ENCODE peak calls at places on chromosomes 3 and 15, in five cellular contexts. O, F, Q, H and A are unnamed samples.

GRCh38 chr3:103048371-103048722 is 613.5 kb downstream of the ZPLD1 start:
- DNase-seq in O (no peak), H (no peak), Q (no peak), F (no peak), A (no peak)

GRCh38 chr3:127020543-127020942 is 37.6 kb downstream of the PLXNA1 start:
- DNase-seq in F (no peak), H (no peak), Q (no peak), O (no peak), A (no peak)

GRCh38 chr15:42457445-42458442 is 33.2 kb downstream of the ZNF106 start:
- DNase-seq in H (no peak), O (peak; percentile 91), F (peak; percentile 66), Q (peak; percentile 92), A (peak; percentile 40)

GRCh38 chr3:70882104-70882503 is 569.7 kb upstream of the MDFIC2 start:
- DNase-seq in F (no peak), H (peak; percentile 25), Q (no peak), O (no peak), A (no peak)

GRCh38 chr3:185282696-185283373 is 29.0 kb upstream of the EHHADH start:
- DNase-seq in F (peak; percentile 99), O (peak; percentile 95), Q (peak; percentile 89), H (peak; percentile 98), A (peak; percentile 98)

GRCh38 chr15:94912760-94913159 is 681.4 kb downstream of the MCTP2 start:
- DNase-seq in Q (no peak), H (no peak), O (no peak), F (no peak), A (no peak)

GRCh38 chr3:189981668-189982067 is 139.0 kb downstream of the P3H2 start:
- DNase-seq in H (peak; percentile 90), O (no peak), F (no peak), Q (peak; percentile 89), A (no peak)

GRCh38 chr3:192174283-192174682 is 553.1 kb downstream of the FGF12 start:
- DNase-seq in F (no peak), H (no peak), Q (no peak), O (no peak), A (no peak)

GRCh38 chr15:60649845-60650548 is 171.1 kb upstream of the ICE2 start:
- DNase-seq in F (no peak), Q (no peak), H (no peak), O (no peak), A (no peak)

GRCh38 chr3:193948459-193948858 is 187.5 kb upstream of the HES1 start:
- DNase-seq in F (no peak), O (no peak), H (no peak), Q (no peak), A (peak; percentile 13)

GRCh38 chr3:13715167-13715954 is 164.5 kb downstream of the WNT7A start:
- DNase-seq in O (no peak), F (no peak), H (no peak), Q (no peak), A (peak; percentile 10)

GRCh38 chr15:67161881-67162280 is 92.6 kb downstream of the AAGAB start:
- DNase-seq in H (no peak), Q (no peak), O (no peak), F (no peak), A (no peak)

GRCh38 chr3:180820400-180820799 is 92.1 kb upstream of the FXR1 start:
- DNase-seq in F (no peak), O (no peak), H (no peak), Q (no peak), A (no peak)

GRCh38 chr3:131551761-131552160 is 49.0 kb upstream of the MRPL3 start:
- DNase-seq in F (no peak), O (no peak), Q (no peak), H (no peak), A (no peak)

GRCh38 chr3:37125702-37126101 is 48.7 kb downstream of the LRRFIP2 start:
- DNase-seq in H (no peak), Q (no peak), F (no peak), O (no peak), A (no peak)

GRCh38 chr3:152176241-152176640 is 92.5 kb upstream of the MBNL1 start:
- DNase-seq in O (no peak), H (no peak), Q (peak; percentile 6), F (no peak), A (no peak)

GRCh38 chr3:14467723-14468620 is 65.6 kb downstream of the SLC6A6 start:
- DNase-seq in H (peak; percentile 50), O (peak; percentile 57), Q (no peak), F (peak; percentile 41), A (peak; percentile 47)

GRCh38 chr15:57079907-57080750 is 161.7 kb downstream of the TCF12 start:
- DNase-seq in Q (no peak), O (no peak), H (no peak), F (peak; percentile 47), A (no peak)

GRCh38 chr15:76204558-76204845 is 106.8 kb downstream of the ETFA start:
- DNase-seq in O (no peak), H (no peak), F (no peak), Q (no peak), A (no peak)

GRCh38 chr15:66515901-66516322 is 10.8 kb downstream of the ZWILCH start:
- DNase-seq in H (peak; percentile 74), Q (no peak), O (no peak), F (no peak), A (no peak)

GRCh38 chr3:170606675-170607074 is 20.8 kb upstream of the SLC7A14 start:
- DNase-seq in Q (no peak), O (no peak), F (no peak), H (peak; percentile 62), A (no peak)

GRCh38 chr3:52240059-52240885 is 1.3 kb upstream of the TWF2 start:
- DNase-seq in F (peak; percentile 99), Q (peak; percentile 87), O (peak; percentile 67), H (peak; percentile 75), A (peak; percentile 70)

GRCh38 chr3:126208618-126209256 is 28.4 kb upstream of the ALDH1L1 start:
- DNase-seq in F (peak; percentile 7), Q (peak; percentile 97), O (no peak), H (peak; percentile 84), A (peak; percentile 90)

GRCh38 chr3:46960081-46960701 is 16.4 kb downstream of the CCDC12 start:
- DNase-seq in H (peak; percentile 82), O (no peak), Q (peak; percentile 23), F (no peak), A (no peak)

GRCh38 chr3:165635791-165636681 is 201.2 kb downstream of the BCHE start:
- DNase-seq in O (no peak), Q (no peak), H (peak; percentile 8), F (no peak), A (no peak)

GRCh38 chr3:175489406-175489805 is 630.3 kb downstream of the NAALADL2 start:
- DNase-seq in Q (no peak), F (no peak), O (no peak), H (no peak), A (no peak)

GRCh38 chr3:186901135-186901734 is 29.1 kb upstream of the ST6GAL1 start:
- DNase-seq in F (no peak), H (no peak), O (no peak), Q (no peak), A (no peak)

GRCh38 chr3:40920041-40920440 is 279.3 kb upstream of the CTNNB1 start:
- DNase-seq in O (no peak), Q (no peak), H (peak; percentile 61), F (no peak), A (no peak)

GRCh38 chr15:97909291-97909891 is 51.1 kb upstream of the ARRDC4 start:
- DNase-seq in Q (peak; percentile 52), O (peak; percentile 54), H (peak; percentile 79), F (peak; percentile 86), A (peak; percentile 77)

GRCh38 chr3:52190294-52190841 is 7.6 kb upstream of the ALAS1 start:
- DNase-seq in F (no peak), Q (peak; percentile 12), H (no peak), O (no peak), A (peak; percentile 40)

GRCh38 chr15:25186906-25187645 is 232.3 kb downstream of the SNRPN start:
- DNase-seq in H (no peak), F (no peak), Q (no peak), O (no peak), A (no peak)